ENCODE peak calls at places on chromosomes 16 and 17, in four cellular contexts. L is spleen, U is NCI-H1436 treated with DMSO at 0.1 percent for 48 hours, G is neural crest cell. H is an unnamed sample.

GRCh38 chr17:57940217-57940616 is 15.0 kb downstream of the CUEDC1 start:
- DNase-seq in L (no peak), U (no peak), G (no peak), H (peak)

GRCh38 chr16:64975821-64976220 is 146.0 kb downstream of the CDH11 start:
- DNase-seq in L (no peak), U (no peak), G (no peak), H (no peak)

GRCh38 chr16:1499756-1500464 is 6.8 kb downstream of the TELO2 start:
- DNase-seq in L (peak), U (no peak), G (no peak), H (no peak)

GRCh38 chr16:88195021-88195581 is 187.7 kb upstream of the ZNF469 start:
- DNase-seq in L (peak), U (no peak), G (no peak), H (no peak)

GRCh38 chr16:11016993-11017392 is 72.6 kb downstream of the CLEC16A start:
- DNase-seq in L (no peak), U (no peak), G (no peak), H (peak)

GRCh38 chr17:32341141-32341856 is 674 bp downstream of the C17orf75 start:
- DNase-seq in L (no peak), U (no peak), G (no peak), H (peak)

GRCh38 chr16:2190659-2191445 is 5.6 kb downstream of the CASKIN1 start:
- DNase-seq in L (no peak), U (no peak), G (no peak), H (peak)

GRCh38 chr16:29876578-29877249 is 13.7 kb upstream of the CDIPT start:
- DNase-seq in L (no peak), U (no peak), G (no peak), H (no peak)

GRCh38 chr16:63745456-63745855 is 1376.4 kb downstream of the CDH11 start:
- DNase-seq in L (no peak), U (no peak), G (no peak), H (no peak)

GRCh38 chr16:647173-647902 is 1.8 kb upstream of the WDR90 start:
- DNase-seq in L (no peak), U (no peak), G (no peak), H (no peak)

GRCh38 chr16:89350701-89351380 is 133.3 kb downstream of the ZNF778 start:
- DNase-seq in L (no peak), U (no peak), G (no peak), H (no peak)

GRCh38 chr16:89237733-89238132 is 20.2 kb downstream of the ZNF778 start:
- DNase-seq in L (no peak), U (no peak), G (no peak), H (no peak)

GRCh38 chr17:8120520-8121443 is 2.5 kb upstream of the ALOXE3 start:
- DNase-seq in L (peak), U (peak), G (peak), H (peak)

GRCh38 chr17:3715296-3715695 is 8.4 kb upstream of the HASPIN start:
- DNase-seq in L (no peak), U (no peak), G (no peak), H (no peak)

GRCh38 chr16:23974223-23974622 is 138.4 kb downstream of the PRKCB start:
- DNase-seq in L (no peak), U (no peak), G (peak), H (no peak)

GRCh38 chr16:82967424-82967823 is 340.7 kb downstream of the CDH13 start:
- DNase-seq in L (peak), U (no peak), G (no peak), H (no peak)

GRCh38 chr17:79165296-79165695 is 90.7 kb downstream of the ENGASE start:
- DNase-seq in L (no peak), U (no peak), G (no peak), H (no peak)

GRCh38 chr16:72977127-72977526 is 70.8 kb downstream of the ZFHX3 start:
- DNase-seq in L (no peak), U (no peak), G (no peak), H (no peak)

GRCh38 chr17:18235743-18236256 is 10.4 kb downstream of the LLGL1 start:
- DNase-seq in L (no peak), U (no peak), G (no peak), H (no peak)

GRCh38 chr17:49995055-49995738 is at the start of gene DLX3:
- DNase-seq in L (no peak), U (peak), G (peak), H (no peak)

GRCh38 chr16:56193951-56194726 is 2.9 kb downstream of the GNAO1 start:
- DNase-seq in L (peak), U (peak), G (peak), H (peak)

GRCh38 chr16:51939371-51940005 is 607.5 kb downstream of the TOX3 start:
- DNase-seq in L (no peak), U (no peak), G (no peak), H (no peak)

GRCh38 chr16:49542391-49542891 is 168.8 kb downstream of the C16orf78 start:
- DNase-seq in L (peak), U (no peak), G (no peak), H (no peak)

GRCh38 chr17:64073771-64074703 is 53.6 kb upstream of the ICAM2 start:
- DNase-seq in L (no peak), U (peak), G (no peak), H (peak)

GRCh38 chr17:81379523-81379942 is 15.7 kb upstream of the BAHCC1 start:
- DNase-seq in L (peak), U (no peak), G (no peak), H (no peak)

GRCh38 chr17:74759243-74759801 is 10.9 kb downstream of the NHERF1 start:
- DNase-seq in L (peak), U (no peak), G (no peak), H (no peak)

GRCh38 chr17:42421479-42422332 is 1.4 kb downstream of the CAVIN1 start:
- DNase-seq in L (peak), U (no peak), G (no peak), H (no peak)

GRCh38 chr17:75024686-75025397 is 12.4 kb downstream of the MRPL58 start:
- DNase-seq in L (peak), U (no peak), G (no peak), H (no peak)

GRCh38 chr17:72392056-72393010 is 271.5 kb downstream of the SOX9 start:
- DNase-seq in L (no peak), U (no peak), G (no peak), H (no peak)

GRCh38 chr17:79114455-79115301 is 40.1 kb downstream of the ENGASE start:
- DNase-seq in L (no peak), U (peak), G (no peak), H (no peak)

GRCh38 chr17:38917259-38917658 is 8.2 kb upstream of the LASP1NB start:
- DNase-seq in L (no peak), U (no peak), G (no peak), H (no peak)

GRCh38 chr17:8830141-8830540 is 31.0 kb upstream of the MFSD6L start:
- DNase-seq in L (no peak), U (no peak), G (no peak), H (no peak)

GRCh38 chr17:78669975-78670518 is 92.9 kb upstream of the DNAH17 start:
- DNase-seq in L (peak), U (no peak), G (no peak), H (no peak)

GRCh38 chr17:65268832-65269231 is 131.7 kb downstream of the RGS9 start:
- DNase-seq in L (no peak), U (no peak), G (no peak), H (no peak)

GRCh38 chr16:67006930-67007658 is 18.7 kb downstream of the CES4A start:
- DNase-seq in L (no peak), U (no peak), G (no peak), H (no peak)

GRCh38 chr16:67719778-67720144 is 645 bp upstream of the GFOD2 start:
- DNase-seq in L (peak), U (no peak), G (peak), H (peak)